ENCODE peak calls at places on chromosomes 13 and 19, in six cellular contexts. Y, Z, P, X, S and U are unnamed samples.

GRCh38 chr13:87669379-87669978 is 1.7 kb upstream of the SLITRK5 start:
- DNase-seq in Y (peak), Z (peak), P (peak), X (peak), S (no peak), U (no peak)

GRCh38 chr13:44853641-44854040 is 135.6 kb downstream of the NUFIP1 start:
- DNase-seq in Y (no peak), Z (peak), P (peak), X (peak), S (peak), U (no peak)

GRCh38 chr13:104837756-104838155 is 1697.7 kb downstream of the EFNB2 start:
- DNase-seq in Y (no peak), Z (no peak), P (no peak), X (no peak), S (no peak), U (no peak)

GRCh38 chr13:66805657-66806056 is 424.5 kb downstream of the PCDH9 start:
- DNase-seq in Y (no peak), Z (peak), P (peak), X (no peak), S (peak), U (no peak)

GRCh38 chr19:48461982-48462655 is 6.7 kb downstream of the KCNJ14 start:
- DNase-seq in Y (no peak), Z (peak), P (no peak), X (no peak), S (no peak), U (no peak)

GRCh38 chr13:94431987-94432386 is 47.5 kb downstream of the DCT start:
- DNase-seq in Y (no peak), Z (no peak), P (no peak), X (no peak), S (no peak), U (no peak)

GRCh38 chr19:6800991-6801396 is 28.5 kb downstream of the VAV1 start:
- DNase-seq in Y (no peak), Z (peak), P (peak), X (no peak), S (no peak), U (no peak)

GRCh38 chr13:48319458-48320395 is 16.2 kb downstream of the RB1 start:
- DNase-seq in Y (no peak), Z (no peak), P (no peak), X (no peak), S (no peak), U (no peak)

GRCh38 chr13:40087021-40088002 is 431.9 kb downstream of the COG6 start:
- DNase-seq in Y (no peak), Z (no peak), P (peak), X (peak), S (no peak), U (no peak)

GRCh38 chr13:40895715-40896184 is 106.3 kb downstream of the SLC25A15 start:
- DNase-seq in Y (no peak), Z (no peak), P (peak), X (peak), S (no peak), U (no peak)

GRCh38 chr19:11373885-11374448 is 499 bp upstream of the SWSAP1 start:
- DNase-seq in Y (no peak), Z (no peak), P (no peak), X (no peak), S (no peak), U (no peak)

GRCh38 chr19:18397242-18398202 is at the start of gene LRRC25:
- DNase-seq in Y (peak), Z (no peak), P (no peak), X (no peak), S (no peak), U (no peak)

GRCh38 chr19:33551676-33552075 is 30.1 kb upstream of the PEPD start:
- DNase-seq in Y (no peak), Z (no peak), P (no peak), X (no peak), S (no peak), U (no peak)

GRCh38 chr19:4676955-4677731 is 7.0 kb upstream of the MYDGF start:
- DNase-seq in Y (peak), Z (peak), P (peak), X (peak), S (peak), U (peak)

GRCh38 chr13:67008075-67008668 is 222.0 kb downstream of the PCDH9 start:
- DNase-seq in Y (no peak), Z (no peak), P (no peak), X (no peak), S (no peak), U (no peak)

GRCh38 chr19:29467824-29468401 is 57.9 kb upstream of the VSTM2B start:
- DNase-seq in Y (peak), Z (peak), P (peak), X (peak), S (no peak), U (peak)

GRCh38 chr19:48991823-48992570 is 1.1 kb downstream of the GYS1 start:
- DNase-seq in Y (peak), Z (peak), P (peak), X (peak), S (peak), U (peak)

GRCh38 chr19:55070755-55071502 is 4.7 kb upstream of the EPS8L1 start:
- DNase-seq in Y (no peak), Z (peak), P (peak), X (peak), S (peak), U (peak)

GRCh38 chr19:58351996-58352755 is 1.1 kb downstream of the A1BG start:
- DNase-seq in Y (no peak), Z (no peak), P (no peak), X (no peak), S (no peak), U (no peak)

GRCh38 chr13:21075303-21076264 is 14.2 kb upstream of the LATS2 start:
- DNase-seq in Y (peak), Z (no peak), P (no peak), X (peak), S (peak), U (peak)

GRCh38 chr13:27442071-27442647 is 8.2 kb downstream of the MTIF3 start:
- DNase-seq in Y (no peak), Z (no peak), P (no peak), X (peak), S (no peak), U (peak)

GRCh38 chr19:54339646-54340358 is 840 bp upstream of the LILRA4 start:
- DNase-seq in Y (no peak), Z (no peak), P (no peak), X (no peak), S (no peak), U (no peak)

GRCh38 chr13:108121406-108121805 is 93.9 kb downstream of the LIG4 start:
- DNase-seq in Y (no peak), Z (no peak), P (no peak), X (no peak), S (no peak), U (no peak)

GRCh38 chr13:80214521-80214941 is 126.4 kb downstream of the SPRY2 start:
- DNase-seq in Y (peak), Z (peak), P (no peak), X (peak), S (no peak), U (no peak)

GRCh38 chr13:24997367-24997967 is 98.5 kb upstream of the PABPC3 start:
- DNase-seq in Y (peak), Z (peak), P (peak), X (peak), S (no peak), U (peak)

GRCh38 chr13:97255515-97255999 is 33.4 kb downstream of the MBNL2 start:
- DNase-seq in Y (no peak), Z (peak), P (no peak), X (no peak), S (no peak), U (peak)

GRCh38 chr13:94115054-94115453 is 364.4 kb downstream of the DCT start:
- DNase-seq in Y (no peak), Z (no peak), P (peak), X (no peak), S (no peak), U (no peak)

GRCh38 chr19:1823020-1823419 is 10.9 kb upstream of the ATP8B3 start:
- DNase-seq in Y (no peak), Z (no peak), P (no peak), X (no peak), S (no peak), U (no peak)

GRCh38 chr19:51002101-51002532 is 713 bp upstream of the KLK8 start:
- DNase-seq in Y (no peak), Z (no peak), P (no peak), X (no peak), S (no peak), U (no peak)

GRCh38 chr13:107339209-107339608 is 771.3 kb upstream of the ARGLU1 start:
- DNase-seq in Y (no peak), Z (no peak), P (peak), X (no peak), S (no peak), U (no peak)

GRCh38 chr13:41398494-41399190 is 58.7 kb upstream of the RGCC start:
- DNase-seq in Y (no peak), Z (no peak), P (no peak), X (no peak), S (no peak), U (no peak)

GRCh38 chr19:38093154-38093553 is 130.9 kb downstream of the DPF1 start:
- DNase-seq in Y (no peak), Z (no peak), P (no peak), X (no peak), S (no peak), U (no peak)

GRCh38 chr13:106710267-106710666 is 142.3 kb upstream of the ARGLU1 start:
- DNase-seq in Y (no peak), Z (no peak), P (no peak), X (no peak), S (no peak), U (no peak)

GRCh38 chr19:10344780-10345179 is 5.4 kb upstream of the ICAM3 start:
- DNase-seq in Y (no peak), Z (no peak), P (no peak), X (no peak), S (no peak), U (peak)

GRCh38 chr13:26323127-26323526 is 69.2 kb downstream of the CDK8 start:
- DNase-seq in Y (no peak), Z (no peak), P (no peak), X (no peak), S (no peak), U (no peak)

GRCh38 chr13:99432637-99433542 is 68.4 kb upstream of the TM9SF2 start:
- DNase-seq in Y (peak), Z (peak), P (peak), X (peak), S (peak), U (peak)

GRCh38 chr19:18020212-18021067 is 12.5 kb downstream of the ARRDC2 start:
- DNase-seq in Y (no peak), Z (no peak), P (no peak), X (peak), S (peak), U (no peak)

GRCh38 chr19:3585301-3586123 is at the start of gene GIPC3:
- DNase-seq in Y (no peak), Z (no peak), P (no peak), X (no peak), S (no peak), U (no peak)
- H3K4me3 ChIP-seq in Y (no peak), Z (peak), P (no peak), X (no peak), S (peak), U (no peak)

GRCh38 chr13:88926890-88927502 is 1255.8 kb downstream of the SLITRK5 start:
- DNase-seq in Y (no peak), Z (no peak), P (no peak), X (no peak), S (no peak), U (no peak)

GRCh38 chr13:88937381-88937780 is 1266.2 kb downstream of the SLITRK5 start:
- DNase-seq in Y (no peak), Z (no peak), P (no peak), X (no peak), S (no peak), U (no peak)

DNA sequence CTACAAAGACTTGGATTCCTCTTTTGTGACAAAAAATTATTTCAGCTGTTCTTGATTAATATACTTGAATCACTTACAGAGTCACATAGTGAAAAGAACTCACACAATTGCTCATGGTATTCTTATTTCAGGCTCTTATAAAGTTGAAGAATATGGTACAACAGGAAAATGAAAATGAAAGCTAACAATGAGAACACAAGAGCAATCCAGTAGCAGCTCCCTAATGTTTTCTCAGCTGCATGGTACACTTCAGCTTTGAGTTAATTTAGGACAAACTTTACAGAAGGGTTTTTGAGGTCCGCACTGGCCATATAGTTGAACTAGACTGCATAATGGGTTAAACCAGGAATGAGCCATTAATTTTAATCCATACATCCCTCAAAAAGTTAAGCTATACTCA is 1261.8 kb downstream of the SLITRK5 start:
- DNase-seq in Y (no peak), Z (no peak), P (no peak), X (no peak), S (no peak), U (no peak)
- H3K4me3 ChIP-seq in Y (no peak), Z (no peak), P (no peak), X (no peak), S (no peak), U (no peak)

GRCh38 chr19:15551183-15552004 is 43.1 kb downstream of the CYP4F22 start:
- DNase-seq in Y (peak), Z (peak), P (peak), X (no peak), S (peak), U (peak)

GRCh38 chr19:15556634-15557181 is 48.4 kb downstream of the CYP4F22 start:
- DNase-seq in Y (no peak), Z (no peak), P (no peak), X (no peak), S (no peak), U (no peak)

GRCh38 chr19:15557223-15557622 is 48.9 kb downstream of the CYP4F22 start:
- DNase-seq in Y (no peak), Z (no peak), P (no peak), X (no peak), S (no peak), U (no peak)

GRCh38 chr19:15550847-15551182 is 42.5 kb downstream of the CYP4F22 start:
- DNase-seq in Y (no peak), Z (peak), P (no peak), X (no peak), S (no peak), U (no peak)

DNA sequence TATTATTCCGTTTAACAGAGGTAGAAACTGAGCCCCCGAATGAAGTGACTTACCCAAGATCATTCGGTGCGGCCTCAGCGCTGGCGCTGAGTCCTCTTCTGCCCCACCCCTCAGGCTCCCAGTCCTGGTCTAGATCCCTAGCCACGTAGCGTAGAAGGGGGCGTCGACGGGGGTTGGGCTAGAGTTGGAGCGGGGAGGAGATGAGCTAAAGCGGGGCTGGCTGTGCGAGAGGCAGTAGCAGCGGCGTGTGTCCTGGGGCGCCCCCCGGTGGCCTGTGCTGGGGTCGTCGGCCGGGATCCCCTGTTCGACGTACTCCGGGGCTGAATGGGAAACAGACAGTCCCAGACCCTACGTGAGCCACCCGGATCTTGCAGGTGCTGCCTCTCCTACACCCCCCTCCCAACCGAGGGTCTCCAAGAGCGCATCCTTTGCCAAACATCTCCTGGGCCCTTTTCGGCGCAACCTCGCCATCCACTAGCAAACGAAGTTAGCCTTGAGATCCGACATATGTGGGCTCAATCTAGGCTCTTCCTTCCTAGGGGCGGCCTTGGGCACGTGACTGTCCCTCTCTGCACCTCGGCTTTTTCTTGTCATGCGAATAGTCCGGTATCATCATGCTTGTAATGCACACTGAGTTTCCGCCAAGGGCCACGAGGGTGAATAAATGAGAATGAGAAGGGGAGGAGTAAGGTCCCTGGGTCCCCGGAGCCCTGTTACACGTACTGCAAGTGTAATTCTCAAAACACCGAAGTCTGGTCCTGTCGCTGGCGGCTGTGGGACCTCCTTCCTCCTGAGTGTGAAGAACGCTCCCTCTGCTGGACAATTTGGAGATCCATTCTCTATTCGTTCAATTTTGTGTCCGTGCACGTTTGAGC is 47.7 kb downstream of the CYP4F22 start:
- DNase-seq in Y (peak), Z (peak), P (peak), X (peak), S (peak), U (peak)
- H3K4me3 ChIP-seq in Y (peak), Z (peak), P (peak), X (no peak), S (peak), U (no peak)

GRCh38 chr13:50893211-50893852 is 16.3 kb upstream of the RNASEH2B start:
- DNase-seq in Y (peak), Z (no peak), P (no peak), X (no peak), S (no peak), U (no peak)
- H3K4me3 ChIP-seq in Y (peak), Z (no peak), P (no peak), X (no peak), S (no peak), U (no peak)

GRCh38 chr13:73224708-73225107 is 165.9 kb downstream of the KLF5 start:
- DNase-seq in Y (peak), Z (no peak), P (peak), X (no peak), S (no peak), U (no peak)
- H3K4me3 ChIP-seq in Y (no peak), Z (no peak), P (no peak), X (no peak), S (no peak), U (no peak)